ENCODE peak calls at places on chromosomes 6 and 20, in four cellular contexts. U, V, S and E are unnamed samples.

GRCh38 chr6:160084198-160084776 is 37.3 kb upstream of the SLC22A1 start:
- DNase-seq in U (no peak), V (no peak), S (no peak), E (no peak)

GRCh38 chr6:12403946-12404647 is 113.9 kb downstream of the EDN1 start:
- DNase-seq in U (no peak), V (no peak), S (no peak), E (no peak)

GRCh38 chr6:45483021-45483420 is 105.3 kb upstream of the SUPT3H start:
- DNase-seq in U (no peak), V (no peak), S (no peak), E (no peak)

GRCh38 chr6:30044630-30045029 is 16.4 kb upstream of the POLR1H start:
- DNase-seq in U (no peak), V (no peak), S (peak), E (no peak)

GRCh38 chr20:58569211-58570125 is 54.3 kb upstream of the APCDD1L start:
- DNase-seq in U (no peak), V (no peak), S (no peak), E (no peak)

GRCh38 chr6:131958551-131959470 is 7.6 kb upstream of the CCN2 start:
- DNase-seq in U (no peak), V (no peak), S (no peak), E (no peak)

GRCh38 chr20:37987602-37988290 is 45.5 kb downstream of the TTI1 start:
- DNase-seq in U (no peak), V (no peak), S (no peak), E (no peak)

GRCh38 chr6:92538296-92538695 is 881.1 kb downstream of the EPHA7 start:
- DNase-seq in U (no peak), V (no peak), S (no peak), E (no peak)

GRCh38 chr6:51292659-51293058 is 474.0 kb downstream of the TFAP2B start:
- DNase-seq in U (no peak), V (no peak), S (peak), E (no peak)

GRCh38 chr6:45920819-45921511 is 94.7 kb downstream of the CLIC5 start:
- DNase-seq in U (no peak), V (no peak), S (peak), E (no peak)

GRCh38 chr20:24766826-24767622 is 182.0 kb upstream of the CST7 start:
- DNase-seq in U (no peak), V (no peak), S (peak), E (no peak)

GRCh38 chr20:5691918-5692618 is 58.1 kb upstream of the SHLD1 start:
- DNase-seq in U (no peak), V (no peak), S (no peak), E (no peak)

GRCh38 chr20:17225891-17226409 is 890 bp upstream of the PCSK2 start:
- DNase-seq in U (no peak), V (no peak), S (no peak), E (no peak)

GRCh38 chr20:46951405-46951804 is 56.8 kb downstream of the EYA2 start:
- DNase-seq in U (no peak), V (no peak), S (peak), E (no peak)

GRCh38 chr20:32019156-32019510 is 8.9 kb downstream of the CCM2L start:
- DNase-seq in U (no peak), V (no peak), S (no peak), E (no peak)

GRCh38 chr20:55253765-55254164 is 751.6 kb downstream of the CBLN4 start:
- DNase-seq in U (no peak), V (no peak), S (peak), E (no peak)

GRCh38 chr6:36126553-36127458 is 3.5 kb upstream of the MAPK13 start:
- DNase-seq in U (no peak), V (no peak), S (peak), E (no peak)

GRCh38 chr20:5127204-5127858 is 523 bp downstream of the CDS2 start:
- DNase-seq in U (peak), V (peak), S (peak), E (peak)

GRCh38 chr6:125974214-125974866 is 12.0 kb upstream of the TRMT11 start:
- DNase-seq in U (no peak), V (no peak), S (peak), E (no peak)

GRCh38 chr6:28258877-28259777 is at the start of gene NKAPL:
- DNase-seq in U (peak), V (peak), S (peak), E (no peak)

GRCh38 chr6:106444777-106445507 is 84.4 kb downstream of the CRYBG1 start:
- DNase-seq in U (no peak), V (peak), S (peak), E (no peak)

GRCh38 chr6:38522322-38522721 is 117.4 kb downstream of the BTBD9 start:
- DNase-seq in U (no peak), V (no peak), S (no peak), E (no peak)

GRCh38 chr20:60137657-60138245 is 179.5 kb downstream of the CDH26 start:
- DNase-seq in U (no peak), V (peak), S (peak), E (no peak)

GRCh38 chr6:105760746-105761145 is 325.4 kb upstream of the PRDM1 start:
- DNase-seq in U (no peak), V (no peak), S (no peak), E (no peak)

GRCh38 chr6:18503588-18504231 is 116.6 kb downstream of the RNF144B start:
- DNase-seq in U (peak), V (peak), S (peak), E (no peak)

GRCh38 chr6:793261-793660 is 100.3 kb upstream of the EXOC2 start:
- DNase-seq in U (no peak), V (no peak), S (no peak), E (no peak)

GRCh38 chr20:41347523-41348429 is 7.2 kb downstream of the LPIN3 start:
- DNase-seq in U (no peak), V (no peak), S (no peak), E (no peak)

GRCh38 chr20:38586181-38586525 is 5.2 kb downstream of the ADIG start:
- DNase-seq in U (no peak), V (no peak), S (no peak), E (no peak)

GRCh38 chr6:40343887-40344565 is 243.1 kb downstream of the LRFN2 start:
- DNase-seq in U (no peak), V (no peak), S (no peak), E (no peak)

GRCh38 chr6:15207923-15208322 is 37.9 kb upstream of the JARID2 start:
- DNase-seq in U (no peak), V (no peak), S (no peak), E (no peak)

GRCh38 chr6:136076496-136076895 is 173.6 kb downstream of the MTFR2 start:
- DNase-seq in U (no peak), V (no peak), S (no peak), E (no peak)

GRCh38 chr6:15389759-15390723 is 144.2 kb downstream of the JARID2 start:
- DNase-seq in U (no peak), V (peak), S (no peak), E (no peak)

GRCh38 chr6:109662192-109662591 is 28.8 kb downstream of the AK9 start:
- DNase-seq in U (no peak), V (no peak), S (peak), E (no peak)

GRCh38 chr6:18212231-18212630 is 52.1 kb downstream of the DEK start:
- DNase-seq in U (no peak), V (no peak), S (no peak), E (no peak)

GRCh38 chr6:149924206-149924932 is 1.4 kb upstream of the RAET1G start:
- DNase-seq in U (no peak), V (no peak), S (no peak), E (no peak)

GRCh38 chr6:46325561-46326525 is 155.1 kb upstream of the ENPP5 start:
- DNase-seq in U (no peak), V (peak), S (no peak), E (no peak)

GRCh38 chr6:15502451-15503345 is 160.1 kb downstream of the DTNBP1 start:
- DNase-seq in U (no peak), V (no peak), S (no peak), E (no peak)

GRCh38 chr6:122432816-122433215 is 33.4 kb downstream of the HSF2 start:
- DNase-seq in U (no peak), V (no peak), S (no peak), E (no peak)

GRCh38 chr20:50395258-50395729 is 114.9 kb upstream of the PTPN1 start:
- DNase-seq in U (peak), V (no peak), S (no peak), E (no peak)

GRCh38 chr6:164749126-164749758 is 560.2 kb downstream of the C6orf118 start:
- DNase-seq in U (no peak), V (no peak), S (no peak), E (peak)

DNA sequence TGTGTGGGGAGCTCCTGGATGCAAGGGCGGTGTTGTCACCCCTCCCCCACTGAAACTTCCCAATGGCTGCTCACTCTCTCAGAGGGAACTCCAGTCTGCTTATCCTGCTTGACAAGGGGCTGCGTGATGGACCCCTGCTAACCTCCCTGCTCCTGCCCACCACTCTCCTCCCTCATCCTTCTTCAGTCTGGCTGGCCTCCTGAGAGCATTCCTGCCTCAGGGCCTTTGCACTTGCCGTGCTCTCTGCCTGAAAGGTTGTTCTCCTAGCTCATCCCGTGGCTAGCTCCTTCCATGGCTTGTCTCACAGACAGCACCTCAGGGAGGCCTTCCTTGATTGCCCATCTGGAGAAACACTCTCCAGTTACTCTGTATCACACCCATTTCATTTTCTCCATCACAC is 73.9 kb upstream of the ZNFX1 start:
- DNase-seq in U (no peak), V (no peak), S (no peak), E (no peak)
- H3K27ac ChIP-seq in U (no peak), V (no peak), S (no peak), E (no peak)

DNA sequence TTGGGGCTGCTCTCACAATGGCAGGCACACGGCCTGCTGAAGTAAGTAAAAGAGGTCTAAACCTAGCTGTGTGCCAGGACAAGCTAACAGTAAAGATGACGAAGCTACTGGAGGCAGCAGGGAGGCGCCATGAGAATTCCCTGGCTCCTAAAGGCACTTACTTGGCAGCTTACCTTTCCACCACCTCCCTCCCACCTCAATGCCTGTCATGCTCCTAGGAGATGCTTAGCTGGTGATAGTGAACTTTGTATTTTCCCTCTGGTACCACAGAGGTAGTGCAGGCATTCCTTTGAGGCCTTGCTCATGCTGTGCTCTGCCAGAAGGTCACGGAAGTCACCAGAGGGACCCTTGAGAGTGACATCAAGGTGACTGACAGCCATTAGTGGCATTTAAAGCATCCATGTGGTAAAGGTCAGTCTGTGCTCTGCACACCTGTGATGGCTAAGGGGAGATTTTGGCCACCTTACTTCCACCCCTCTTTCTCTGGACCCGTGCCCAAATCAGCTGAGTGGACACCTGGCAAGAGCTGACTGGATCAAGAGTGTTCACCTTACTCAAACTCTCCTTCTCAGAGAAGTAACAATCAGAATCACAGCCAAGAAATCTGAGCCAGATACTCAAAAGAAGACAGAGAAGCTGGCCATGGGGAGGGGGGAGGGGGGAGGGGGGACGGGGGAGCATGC is 3.0 kb downstream of the FKBP1A start:
- DNase-seq in U (no peak), V (no peak), S (peak), E (no peak)
- H3K27ac ChIP-seq in U (peak), V (peak), S (no peak), E (peak)

GRCh38 chr6:165961236-165961751 is 206.4 kb downstream of the TBXT start:
- DNase-seq in U (no peak), V (no peak), S (no peak), E (no peak)
- H3K27ac ChIP-seq in U (no peak), V (no peak), S (no peak), E (no peak)

GRCh38 chr6:7138921-7139358 is 31.2 kb downstream of the RREB1 start:
- DNase-seq in U (peak), V (peak), S (peak), E (no peak)
- H3K27ac ChIP-seq in U (peak), V (peak), S (peak), E (no peak)

GRCh38 chr6:4820704-4821276 is 44.6 kb downstream of the CDYL start:
- DNase-seq in U (no peak), V (no peak), S (no peak), E (no peak)
- H3K27ac ChIP-seq in U (no peak), V (no peak), S (no peak), E (no peak)

GRCh38 chr6:43625393-43625992 is 3.6 kb downstream of the GTPBP2 start:
- DNase-seq in U (no peak), V (no peak), S (no peak), E (no peak)

GRCh38 chr6:43622541-43622940 is 6.5 kb downstream of the GTPBP2 start:
- DNase-seq in U (no peak), V (no peak), S (no peak), E (no peak)

GRCh38 chr6:43624786-43625288 is 4.2 kb downstream of the GTPBP2 start:
- DNase-seq in U (no peak), V (no peak), S (no peak), E (no peak)

GRCh38 chr6:43621836-43622180 is 7.3 kb downstream of the GTPBP2 start:
- DNase-seq in U (no peak), V (no peak), S (no peak), E (no peak)

GRCh38 chr6:43623880-43624785 is 4.9 kb downstream of the GTPBP2 start:
- DNase-seq in U (no peak), V (no peak), S (no peak), E (no peak)
- H3K27ac ChIP-seq in U (no peak), V (no peak), S (no peak), E (peak)

DNA sequence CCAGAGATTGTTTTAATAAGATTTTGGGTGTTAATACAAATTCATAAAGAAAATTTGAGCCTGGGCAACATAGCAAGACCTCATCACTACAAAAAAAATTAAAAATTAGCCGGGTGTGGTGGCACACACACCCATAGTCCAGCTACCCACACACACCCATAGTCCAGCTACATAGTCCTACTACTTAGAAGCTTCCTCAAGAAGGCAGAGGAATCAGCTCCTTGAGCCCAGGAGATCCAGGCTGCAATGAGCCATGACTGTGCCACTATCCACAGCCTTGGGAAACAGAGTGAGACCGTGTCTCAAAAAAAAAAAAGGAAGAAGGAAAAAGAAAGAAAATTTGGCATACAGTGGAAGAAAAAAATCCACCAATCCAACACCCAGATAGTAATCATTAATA is 16.8 kb downstream of the SEC63 start:
- DNase-seq in U (no peak), V (no peak), S (no peak), E (no peak)
- H3K27ac ChIP-seq in U (no peak), V (no peak), S (no peak), E (no peak)

GRCh38 chr6:161212902-161213301 is 61.0 kb downstream of the AGPAT4 start:
- DNase-seq in U (no peak), V (no peak), S (no peak), E (no peak)
- H3K27ac ChIP-seq in U (no peak), V (no peak), S (no peak), E (no peak)

GRCh38 chr6:158032354-158032733 is 50.7 kb downstream of the SYNJ2 start:
- DNase-seq in U (no peak), V (no peak), S (no peak), E (no peak)
- H3K27ac ChIP-seq in U (peak), V (no peak), S (no peak), E (no peak)

DNA sequence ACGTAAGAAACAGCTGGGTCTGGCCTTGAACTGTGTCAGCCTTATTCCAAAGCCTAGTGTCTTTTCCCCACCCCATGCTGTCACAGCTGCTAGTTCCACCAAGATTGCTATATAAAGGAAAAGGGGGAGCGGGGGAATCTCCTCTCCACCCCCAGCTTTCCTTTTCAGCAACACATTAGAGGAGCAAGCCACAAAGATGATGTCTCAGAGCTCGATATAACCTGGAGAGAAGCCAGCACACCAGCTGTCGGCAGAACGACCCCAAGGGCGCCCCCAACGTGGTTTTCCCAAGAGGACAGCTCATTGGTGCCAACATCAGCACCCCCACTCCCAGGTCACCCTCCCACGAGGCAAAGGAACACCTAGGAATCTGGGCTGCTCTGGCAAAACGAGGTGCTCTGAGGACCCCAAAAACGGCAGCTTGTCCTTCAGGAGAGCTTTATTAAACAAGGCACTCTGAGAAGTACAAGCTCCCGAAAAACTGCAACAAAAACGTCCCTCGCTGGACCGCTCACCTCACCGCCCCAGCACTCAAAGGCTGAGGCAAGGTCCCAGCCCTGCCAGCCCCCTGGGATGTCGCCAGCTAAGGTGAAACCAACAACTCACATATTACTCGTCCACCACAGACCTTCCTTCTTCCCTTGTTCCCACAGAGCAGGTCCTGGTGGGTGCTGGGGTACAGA is 36.3 kb downstream of the ATP9A start:
- DNase-seq in U (no peak), V (no peak), S (no peak), E (no peak)
- H3K27ac ChIP-seq in U (peak), V (no peak), S (no peak), E (no peak)